ENCODE peak calls at places on chromosomes 6 and 20, in ten cellular contexts. One of them, this sample, is unnamed.

GRCh38 chr20:43870484-43870883 is 44.2 kb upstream of the TOX2 start:
- DNase-seq in stimulated activated naive CD4-positive, alpha-beta T cell treated with Interleukin-2 at 50 U/mL for 16 hours: no peak
- DNase-seq in CD4-positive, CD25-positive, alpha-beta regulatory T cell: no peak
- DNase-seq in NCI-H345: no peak
- DNase-seq in globus pallidus: no peak
- DNase-seq in NCI-H1417 treated with DMSO at 0.1 percent for 48 hours: no peak
- DNase-seq in CD8-positive, alpha-beta memory T cell: no peak
- DNase-seq in T-helper 9 cell: no peak
- DNase-seq in activated T-helper 1 cell treated with Interleukin-2 at 50 U/mL for 16 hours: no peak
- DNase-seq in GOT3: no peak
- DNase-seq in this sample: no peak

GRCh38 chr6:69867075-69867911 is 937 bp downstream of the COL19A1 start:
- DNase-seq in T-helper 9 cell: peak
- DNase-seq in CD8-positive, alpha-beta memory T cell: peak
- DNase-seq in NCI-H345: peak
- DNase-seq in stimulated activated naive CD4-positive, alpha-beta T cell treated with Interleukin-2 at 50 U/mL for 16 hours: peak
- DNase-seq in CD4-positive, CD25-positive, alpha-beta regulatory T cell: peak
- DNase-seq in activated T-helper 1 cell treated with Interleukin-2 at 50 U/mL for 16 hours: peak
- DNase-seq in globus pallidus: peak
- DNase-seq in GOT3: peak
- DNase-seq in NCI-H1417 treated with DMSO at 0.1 percent for 48 hours: no peak
- DNase-seq in this sample: no peak

GRCh38 chr6:39893286-39893685 is 41.0 kb downstream of the MOCS1 start:
- DNase-seq in activated T-helper 1 cell treated with Interleukin-2 at 50 U/mL for 16 hours: no peak
- DNase-seq in T-helper 9 cell: no peak
- DNase-seq in NCI-H345: no peak
- DNase-seq in CD4-positive, CD25-positive, alpha-beta regulatory T cell: no peak
- DNase-seq in CD8-positive, alpha-beta memory T cell: no peak
- DNase-seq in stimulated activated naive CD4-positive, alpha-beta T cell treated with Interleukin-2 at 50 U/mL for 16 hours: no peak
- DNase-seq in NCI-H1417 treated with DMSO at 0.1 percent for 48 hours: no peak
- DNase-seq in GOT3: no peak
- DNase-seq in globus pallidus: no peak
- DNase-seq in this sample: no peak

GRCh38 chr6:93163146-93163545 is 256.2 kb downstream of the EPHA7 start:
- DNase-seq in T-helper 9 cell: no peak
- DNase-seq in NCI-H345: no peak
- DNase-seq in CD8-positive, alpha-beta memory T cell: no peak
- DNase-seq in stimulated activated naive CD4-positive, alpha-beta T cell treated with Interleukin-2 at 50 U/mL for 16 hours: no peak
- DNase-seq in GOT3: no peak
- DNase-seq in CD4-positive, CD25-positive, alpha-beta regulatory T cell: no peak
- DNase-seq in activated T-helper 1 cell treated with Interleukin-2 at 50 U/mL for 16 hours: no peak
- DNase-seq in NCI-H1417 treated with DMSO at 0.1 percent for 48 hours: no peak
- DNase-seq in globus pallidus: no peak
- DNase-seq in this sample: no peak

GRCh38 chr6:9224539-9224938 is 789.2 kb upstream of the SLC35B3 start:
- DNase-seq in stimulated activated naive CD4-positive, alpha-beta T cell treated with Interleukin-2 at 50 U/mL for 16 hours: no peak
- DNase-seq in NCI-H345: no peak
- DNase-seq in NCI-H1417 treated with DMSO at 0.1 percent for 48 hours: no peak
- DNase-seq in CD4-positive, CD25-positive, alpha-beta regulatory T cell: no peak
- DNase-seq in T-helper 9 cell: no peak
- DNase-seq in activated T-helper 1 cell treated with Interleukin-2 at 50 U/mL for 16 hours: no peak
- DNase-seq in CD8-positive, alpha-beta memory T cell: no peak
- DNase-seq in globus pallidus: no peak
- DNase-seq in GOT3: no peak
- DNase-seq in this sample: no peak

GRCh38 chr6:53862517-53863457 is 68.0 kb downstream of the LRRC1 start:
- DNase-seq in globus pallidus: peak
- DNase-seq in stimulated activated naive CD4-positive, alpha-beta T cell treated with Interleukin-2 at 50 U/mL for 16 hours: no peak
- DNase-seq in CD8-positive, alpha-beta memory T cell: no peak
- DNase-seq in activated T-helper 1 cell treated with Interleukin-2 at 50 U/mL for 16 hours: no peak
- DNase-seq in GOT3: no peak
- DNase-seq in CD4-positive, CD25-positive, alpha-beta regulatory T cell: no peak
- DNase-seq in T-helper 9 cell: no peak
- DNase-seq in NCI-H345: no peak
- DNase-seq in NCI-H1417 treated with DMSO at 0.1 percent for 48 hours: no peak
- DNase-seq in this sample: no peak

GRCh38 chr6:34598725-34599124 is 42.6 kb upstream of the SPDEF start:
- DNase-seq in activated T-helper 1 cell treated with Interleukin-2 at 50 U/mL for 16 hours: no peak
- DNase-seq in CD4-positive, CD25-positive, alpha-beta regulatory T cell: no peak
- DNase-seq in T-helper 9 cell: no peak
- DNase-seq in CD8-positive, alpha-beta memory T cell: no peak
- DNase-seq in NCI-H345: no peak
- DNase-seq in stimulated activated naive CD4-positive, alpha-beta T cell treated with Interleukin-2 at 50 U/mL for 16 hours: no peak
- DNase-seq in GOT3: no peak
- DNase-seq in globus pallidus: peak
- DNase-seq in NCI-H1417 treated with DMSO at 0.1 percent for 48 hours: no peak
- DNase-seq in this sample: no peak

GRCh38 chr6:138685781-138686180 is 87.8 kb upstream of the CCDC28A start:
- DNase-seq in CD4-positive, CD25-positive, alpha-beta regulatory T cell: no peak
- DNase-seq in stimulated activated naive CD4-positive, alpha-beta T cell treated with Interleukin-2 at 50 U/mL for 16 hours: no peak
- DNase-seq in NCI-H1417 treated with DMSO at 0.1 percent for 48 hours: no peak
- DNase-seq in GOT3: no peak
- DNase-seq in T-helper 9 cell: no peak
- DNase-seq in globus pallidus: no peak
- DNase-seq in activated T-helper 1 cell treated with Interleukin-2 at 50 U/mL for 16 hours: no peak
- DNase-seq in CD8-positive, alpha-beta memory T cell: no peak
- DNase-seq in NCI-H345: no peak
- DNase-seq in this sample: no peak

GRCh38 chr6:139881251-139881650 is 506.8 kb upstream of the CITED2 start:
- DNase-seq in CD4-positive, CD25-positive, alpha-beta regulatory T cell: no peak
- DNase-seq in globus pallidus: peak
- DNase-seq in stimulated activated naive CD4-positive, alpha-beta T cell treated with Interleukin-2 at 50 U/mL for 16 hours: no peak
- DNase-seq in NCI-H345: peak
- DNase-seq in GOT3: no peak
- DNase-seq in activated T-helper 1 cell treated with Interleukin-2 at 50 U/mL for 16 hours: no peak
- DNase-seq in NCI-H1417 treated with DMSO at 0.1 percent for 48 hours: peak
- DNase-seq in T-helper 9 cell: no peak
- DNase-seq in CD8-positive, alpha-beta memory T cell: no peak
- DNase-seq in this sample: no peak

GRCh38 chr6:31663961-31664789 is 622 bp downstream of the GPANK1 start:
- DNase-seq in NCI-H345: no peak
- DNase-seq in NCI-H1417 treated with DMSO at 0.1 percent for 48 hours: no peak
- DNase-seq in globus pallidus: no peak
- DNase-seq in GOT3: peak
- DNase-seq in CD8-positive, alpha-beta memory T cell: no peak
- DNase-seq in stimulated activated naive CD4-positive, alpha-beta T cell treated with Interleukin-2 at 50 U/mL for 16 hours: no peak
- DNase-seq in T-helper 9 cell: no peak
- DNase-seq in activated T-helper 1 cell treated with Interleukin-2 at 50 U/mL for 16 hours: no peak
- DNase-seq in CD4-positive, CD25-positive, alpha-beta regulatory T cell: no peak
- DNase-seq in this sample: no peak

GRCh38 chr6:42217165-42217522 is 517 bp downstream of the MRPS10 start:
- DNase-seq in GOT3: no peak
- DNase-seq in T-helper 9 cell: no peak
- DNase-seq in CD8-positive, alpha-beta memory T cell: no peak
- DNase-seq in globus pallidus: peak
- DNase-seq in NCI-H1417 treated with DMSO at 0.1 percent for 48 hours: no peak
- DNase-seq in activated T-helper 1 cell treated with Interleukin-2 at 50 U/mL for 16 hours: no peak
- DNase-seq in NCI-H345: peak
- DNase-seq in stimulated activated naive CD4-positive, alpha-beta T cell treated with Interleukin-2 at 50 U/mL for 16 hours: no peak
- DNase-seq in CD4-positive, CD25-positive, alpha-beta regulatory T cell: no peak
- DNase-seq in this sample: no peak

GRCh38 chr6:113120214-113120576 is 737.0 kb upstream of the MARCKS start:
- DNase-seq in CD4-positive, CD25-positive, alpha-beta regulatory T cell: no peak
- DNase-seq in GOT3: no peak
- DNase-seq in NCI-H1417 treated with DMSO at 0.1 percent for 48 hours: no peak
- DNase-seq in activated T-helper 1 cell treated with Interleukin-2 at 50 U/mL for 16 hours: no peak
- DNase-seq in globus pallidus: no peak
- DNase-seq in T-helper 9 cell: no peak
- DNase-seq in stimulated activated naive CD4-positive, alpha-beta T cell treated with Interleukin-2 at 50 U/mL for 16 hours: no peak
- DNase-seq in NCI-H345: no peak
- DNase-seq in CD8-positive, alpha-beta memory T cell: no peak
- DNase-seq in this sample: no peak

GRCh38 chr6:157570104-157570503 is 189.1 kb downstream of the ZDHHC14 start:
- DNase-seq in CD8-positive, alpha-beta memory T cell: no peak
- DNase-seq in activated T-helper 1 cell treated with Interleukin-2 at 50 U/mL for 16 hours: no peak
- DNase-seq in stimulated activated naive CD4-positive, alpha-beta T cell treated with Interleukin-2 at 50 U/mL for 16 hours: no peak
- DNase-seq in NCI-H345: no peak
- DNase-seq in NCI-H1417 treated with DMSO at 0.1 percent for 48 hours: no peak
- DNase-seq in T-helper 9 cell: no peak
- DNase-seq in GOT3: no peak
- DNase-seq in CD4-positive, CD25-positive, alpha-beta regulatory T cell: no peak
- DNase-seq in globus pallidus: no peak
- DNase-seq in this sample: no peak

GRCh38 chr6:55541024-55541423 is 38.0 kb downstream of the HMGCLL1 start:
- DNase-seq in NCI-H1417 treated with DMSO at 0.1 percent for 48 hours: no peak
- DNase-seq in CD8-positive, alpha-beta memory T cell: no peak
- DNase-seq in globus pallidus: no peak
- DNase-seq in activated T-helper 1 cell treated with Interleukin-2 at 50 U/mL for 16 hours: no peak
- DNase-seq in CD4-positive, CD25-positive, alpha-beta regulatory T cell: no peak
- DNase-seq in GOT3: no peak
- DNase-seq in T-helper 9 cell: no peak
- DNase-seq in NCI-H345: no peak
- DNase-seq in stimulated activated naive CD4-positive, alpha-beta T cell treated with Interleukin-2 at 50 U/mL for 16 hours: no peak
- DNase-seq in this sample: no peak

GRCh38 chr20:34368547-34368946 is 5.5 kb downstream of the ITCH start:
- DNase-seq in activated T-helper 1 cell treated with Interleukin-2 at 50 U/mL for 16 hours: no peak
- DNase-seq in GOT3: no peak
- DNase-seq in NCI-H1417 treated with DMSO at 0.1 percent for 48 hours: no peak
- DNase-seq in CD4-positive, CD25-positive, alpha-beta regulatory T cell: no peak
- DNase-seq in globus pallidus: no peak
- DNase-seq in CD8-positive, alpha-beta memory T cell: no peak
- DNase-seq in T-helper 9 cell: no peak
- DNase-seq in stimulated activated naive CD4-positive, alpha-beta T cell treated with Interleukin-2 at 50 U/mL for 16 hours: no peak
- DNase-seq in NCI-H345: no peak
- DNase-seq in this sample: no peak

GRCh38 chr6:93417421-93417996 is 1.9 kb downstream of the EPHA7 start:
- DNase-seq in CD4-positive, CD25-positive, alpha-beta regulatory T cell: no peak
- DNase-seq in GOT3: no peak
- DNase-seq in activated T-helper 1 cell treated with Interleukin-2 at 50 U/mL for 16 hours: no peak
- DNase-seq in CD8-positive, alpha-beta memory T cell: no peak
- DNase-seq in NCI-H345: peak
- DNase-seq in NCI-H1417 treated with DMSO at 0.1 percent for 48 hours: no peak
- DNase-seq in globus pallidus: peak
- DNase-seq in T-helper 9 cell: no peak
- DNase-seq in stimulated activated naive CD4-positive, alpha-beta T cell treated with Interleukin-2 at 50 U/mL for 16 hours: no peak
- DNase-seq in this sample: no peak

GRCh38 chr6:150320450-150320849 is 48.4 kb upstream of the IYD start:
- DNase-seq in T-helper 9 cell: no peak
- DNase-seq in NCI-H345: no peak
- DNase-seq in stimulated activated naive CD4-positive, alpha-beta T cell treated with Interleukin-2 at 50 U/mL for 16 hours: no peak
- DNase-seq in activated T-helper 1 cell treated with Interleukin-2 at 50 U/mL for 16 hours: no peak
- DNase-seq in globus pallidus: peak
- DNase-seq in CD4-positive, CD25-positive, alpha-beta regulatory T cell: no peak
- DNase-seq in CD8-positive, alpha-beta memory T cell: no peak
- DNase-seq in GOT3: no peak
- DNase-seq in NCI-H1417 treated with DMSO at 0.1 percent for 48 hours: no peak
- DNase-seq in this sample: peak

GRCh38 chr20:23162887-23163286 is 76.8 kb upstream of the CD93 start:
- DNase-seq in NCI-H345: no peak
- DNase-seq in NCI-H1417 treated with DMSO at 0.1 percent for 48 hours: no peak
- DNase-seq in CD8-positive, alpha-beta memory T cell: no peak
- DNase-seq in CD4-positive, CD25-positive, alpha-beta regulatory T cell: no peak
- DNase-seq in activated T-helper 1 cell treated with Interleukin-2 at 50 U/mL for 16 hours: no peak
- DNase-seq in GOT3: no peak
- DNase-seq in T-helper 9 cell: no peak
- DNase-seq in stimulated activated naive CD4-positive, alpha-beta T cell treated with Interleukin-2 at 50 U/mL for 16 hours: no peak
- DNase-seq in globus pallidus: no peak
- DNase-seq in this sample: no peak

GRCh38 chr6:14088600-14089168 is 28.9 kb upstream of the CD83 start:
- DNase-seq in CD4-positive, CD25-positive, alpha-beta regulatory T cell: no peak
- DNase-seq in globus pallidus: no peak
- DNase-seq in GOT3: no peak
- DNase-seq in CD8-positive, alpha-beta memory T cell: no peak
- DNase-seq in NCI-H1417 treated with DMSO at 0.1 percent for 48 hours: no peak
- DNase-seq in stimulated activated naive CD4-positive, alpha-beta T cell treated with Interleukin-2 at 50 U/mL for 16 hours: no peak
- DNase-seq in activated T-helper 1 cell treated with Interleukin-2 at 50 U/mL for 16 hours: no peak
- DNase-seq in NCI-H345: no peak
- DNase-seq in T-helper 9 cell: no peak
- DNase-seq in this sample: no peak

GRCh38 chr6:134196568-134197301 is 121.2 kb downstream of the SGK1 start:
- DNase-seq in T-helper 9 cell: no peak
- DNase-seq in NCI-H345: no peak
- DNase-seq in activated T-helper 1 cell treated with Interleukin-2 at 50 U/mL for 16 hours: no peak
- DNase-seq in NCI-H1417 treated with DMSO at 0.1 percent for 48 hours: no peak
- DNase-seq in GOT3: no peak
- DNase-seq in globus pallidus: no peak
- DNase-seq in CD4-positive, CD25-positive, alpha-beta regulatory T cell: no peak
- DNase-seq in stimulated activated naive CD4-positive, alpha-beta T cell treated with Interleukin-2 at 50 U/mL for 16 hours: no peak
- DNase-seq in CD8-positive, alpha-beta memory T cell: no peak
- DNase-seq in this sample: no peak

GRCh38 chr6:44078795-44079671 is 48.2 kb downstream of the MRPL14 start:
- DNase-seq in activated T-helper 1 cell treated with Interleukin-2 at 50 U/mL for 16 hours: peak
- DNase-seq in T-helper 9 cell: peak
- DNase-seq in CD4-positive, CD25-positive, alpha-beta regulatory T cell: peak
- DNase-seq in globus pallidus: peak
- DNase-seq in GOT3: no peak
- DNase-seq in stimulated activated naive CD4-positive, alpha-beta T cell treated with Interleukin-2 at 50 U/mL for 16 hours: no peak
- DNase-seq in CD8-positive, alpha-beta memory T cell: peak
- DNase-seq in NCI-H1417 treated with DMSO at 0.1 percent for 48 hours: no peak
- DNase-seq in NCI-H345: no peak
- DNase-seq in this sample: no peak

GRCh38 chr6:37438912-37439311 is 5.9 kb downstream of the CMTR1 start:
- DNase-seq in T-helper 9 cell: no peak
- DNase-seq in CD4-positive, CD25-positive, alpha-beta regulatory T cell: no peak
- DNase-seq in activated T-helper 1 cell treated with Interleukin-2 at 50 U/mL for 16 hours: no peak
- DNase-seq in NCI-H1417 treated with DMSO at 0.1 percent for 48 hours: no peak
- DNase-seq in CD8-positive, alpha-beta memory T cell: no peak
- DNase-seq in GOT3: no peak
- DNase-seq in stimulated activated naive CD4-positive, alpha-beta T cell treated with Interleukin-2 at 50 U/mL for 16 hours: no peak
- DNase-seq in globus pallidus: no peak
- DNase-seq in NCI-H345: no peak
- DNase-seq in this sample: no peak

GRCh38 chr6:24891004-24891403 is 44.8 kb downstream of the RIPOR2 start:
- DNase-seq in globus pallidus: no peak
- DNase-seq in NCI-H345: no peak
- DNase-seq in T-helper 9 cell: no peak
- DNase-seq in stimulated activated naive CD4-positive, alpha-beta T cell treated with Interleukin-2 at 50 U/mL for 16 hours: no peak
- DNase-seq in CD4-positive, CD25-positive, alpha-beta regulatory T cell: no peak
- DNase-seq in activated T-helper 1 cell treated with Interleukin-2 at 50 U/mL for 16 hours: no peak
- DNase-seq in GOT3: no peak
- DNase-seq in NCI-H1417 treated with DMSO at 0.1 percent for 48 hours: no peak
- DNase-seq in CD8-positive, alpha-beta memory T cell: no peak
- DNase-seq in this sample: no peak

GRCh38 chr6:13071946-13072345 is 256.4 kb downstream of the TBC1D7 start:
- DNase-seq in activated T-helper 1 cell treated with Interleukin-2 at 50 U/mL for 16 hours: no peak
- DNase-seq in globus pallidus: peak
- DNase-seq in GOT3: no peak
- DNase-seq in NCI-H345: no peak
- DNase-seq in T-helper 9 cell: no peak
- DNase-seq in NCI-H1417 treated with DMSO at 0.1 percent for 48 hours: no peak
- DNase-seq in CD4-positive, CD25-positive, alpha-beta regulatory T cell: no peak
- DNase-seq in stimulated activated naive CD4-positive, alpha-beta T cell treated with Interleukin-2 at 50 U/mL for 16 hours: no peak
- DNase-seq in CD8-positive, alpha-beta memory T cell: no peak
- DNase-seq in this sample: no peak

GRCh38 chr20:50682065-50682464 is 9.3 kb downstream of the RIPOR3 start:
- DNase-seq in NCI-H1417 treated with DMSO at 0.1 percent for 48 hours: no peak
- DNase-seq in CD8-positive, alpha-beta memory T cell: no peak
- DNase-seq in T-helper 9 cell: no peak
- DNase-seq in stimulated activated naive CD4-positive, alpha-beta T cell treated with Interleukin-2 at 50 U/mL for 16 hours: no peak
- DNase-seq in GOT3: no peak
- DNase-seq in globus pallidus: no peak
- DNase-seq in activated T-helper 1 cell treated with Interleukin-2 at 50 U/mL for 16 hours: no peak
- DNase-seq in CD4-positive, CD25-positive, alpha-beta regulatory T cell: no peak
- DNase-seq in NCI-H345: no peak
- DNase-seq in this sample: no peak

GRCh38 chr6:125415921-125416320 is 114.2 kb upstream of the HDDC2 start:
- DNase-seq in NCI-H345: no peak
- DNase-seq in T-helper 9 cell: no peak
- DNase-seq in stimulated activated naive CD4-positive, alpha-beta T cell treated with Interleukin-2 at 50 U/mL for 16 hours: no peak
- DNase-seq in activated T-helper 1 cell treated with Interleukin-2 at 50 U/mL for 16 hours: no peak
- DNase-seq in globus pallidus: no peak
- DNase-seq in CD8-positive, alpha-beta memory T cell: no peak
- DNase-seq in NCI-H1417 treated with DMSO at 0.1 percent for 48 hours: no peak
- DNase-seq in GOT3: no peak
- DNase-seq in CD4-positive, CD25-positive, alpha-beta regulatory T cell: no peak
- DNase-seq in this sample: no peak

GRCh38 chr6:148392611-148393160 is 50.0 kb downstream of the SASH1 start:
- DNase-seq in GOT3: no peak
- DNase-seq in NCI-H345: no peak
- DNase-seq in T-helper 9 cell: no peak
- DNase-seq in globus pallidus: no peak
- DNase-seq in NCI-H1417 treated with DMSO at 0.1 percent for 48 hours: no peak
- DNase-seq in stimulated activated naive CD4-positive, alpha-beta T cell treated with Interleukin-2 at 50 U/mL for 16 hours: no peak
- DNase-seq in CD4-positive, CD25-positive, alpha-beta regulatory T cell: no peak
- DNase-seq in CD8-positive, alpha-beta memory T cell: no peak
- DNase-seq in activated T-helper 1 cell treated with Interleukin-2 at 50 U/mL for 16 hours: no peak
- DNase-seq in this sample: no peak

GRCh38 chr6:8130399-8130798 is 28.1 kb upstream of the EEF1E1 start:
- DNase-seq in CD8-positive, alpha-beta memory T cell: no peak
- DNase-seq in stimulated activated naive CD4-positive, alpha-beta T cell treated with Interleukin-2 at 50 U/mL for 16 hours: no peak
- DNase-seq in activated T-helper 1 cell treated with Interleukin-2 at 50 U/mL for 16 hours: no peak
- DNase-seq in T-helper 9 cell: no peak
- DNase-seq in CD4-positive, CD25-positive, alpha-beta regulatory T cell: no peak
- DNase-seq in globus pallidus: no peak
- DNase-seq in NCI-H345: no peak
- DNase-seq in GOT3: no peak
- DNase-seq in NCI-H1417 treated with DMSO at 0.1 percent for 48 hours: no peak
- DNase-seq in this sample: no peak

This sample was measured in caudate nucleus.